ENCODE peak calls at places on chromosomes 4 and X, in seven cellular contexts. V, B, E, D, O, I and R are unnamed samples.

GRCh38 chr4:28555851-28556250 is 1695.2 kb downstream of the STIM2 start:
- DNase-seq in V (no peak), B (no peak), E (no peak), D (no peak), O (no peak), I (no peak), R (no peak)

GRCh38 chrX:45191383-45191782 is 9.3 kb downstream of the DIPK2B start:
- DNase-seq in V (no peak), B (no peak), E (no peak), D (no peak), O (no peak), I (no peak), R (no peak)

GRCh38 chr4:1984406-1985191 is 24.2 kb downstream of the NELFA start:
- DNase-seq in V (no peak), B (no peak), E (no peak), D (no peak), O (no peak), I (no peak), R (no peak)

GRCh38 chr4:147976341-147976928 is 244.5 kb downstream of the ARHGAP10 start:
- DNase-seq in V (no peak), B (no peak), E (no peak), D (no peak), O (no peak), I (no peak), R (no peak)

GRCh38 chrX:57918750-57919436 is 8.6 kb upstream of the ZXDA start:
- DNase-seq in V (no peak), B (no peak), E (peak), D (no peak), O (peak), I (peak), R (no peak)

GRCh38 chr4:3491681-3492405 is 28.7 kb downstream of the DOK7 start:
- DNase-seq in V (no peak), B (no peak), E (no peak), D (no peak), O (no peak), I (no peak), R (no peak)

GRCh38 chrX:140723251-140723650 is 13.7 kb downstream of the LINC00632 start:
- DNase-seq in V (no peak), B (no peak), E (no peak), D (no peak), O (no peak), I (no peak), R (no peak)

GRCh38 chrX:72060196-72060974 is 71.3 kb downstream of the RTL5 start:
- DNase-seq in V (no peak), B (no peak), E (no peak), D (no peak), O (no peak), I (no peak), R (no peak)

GRCh38 chrX:152845618-152846240 is 14.9 kb downstream of the NSDHL start:
- DNase-seq in V (no peak), B (no peak), E (no peak), D (no peak), O (no peak), I (no peak), R (no peak)

GRCh38 chrX:115946059-115946458 is 224.5 kb upstream of the AGTR2 start:
- DNase-seq in V (no peak), B (no peak), E (no peak), D (no peak), O (no peak), I (no peak), R (no peak)

GRCh38 chrX:20181563-20182329 is 40.1 kb upstream of the EIF1AX start:
- DNase-seq in V (no peak), B (no peak), E (no peak), D (no peak), O (no peak), I (no peak), R (no peak)

GRCh38 chr4:2650276-2650675 is 105.9 kb downstream of the TNIP2 start:
- DNase-seq in V (no peak), B (no peak), E (no peak), D (no peak), O (no peak), I (no peak), R (no peak)